ENCODE peak calls at places on chromosome 1, in nine cellular contexts. U is foreskin keratinocyte; N is mucosa of descending colon; V is left ventricle myocardium inferior; J is CD8-positive, alpha-beta T cell; X is A549; R is adrenal gland; F is upper lobe of right lung; Q is cardiac muscle cell. Y is an unnamed sample. For H3K4me1, the result is how much of the 10 kb centered on the place peaks cover.

GRCh38 chr1:81834921-81835698 is 34.4 kb downstream of the ADGRL2 start:
- DNase-seq in U (no peak), N (no peak), V (peak), J (no peak), X (no peak), R (no peak), F (no peak), Q (no peak), Y (no peak)

GRCh38 chr1:51519857-51520699 is 1.0 kb upstream of the EPS15 start:
- DNase-seq in U (peak), N (no peak), V (no peak), J (no peak), X (no peak), R (peak), F (no peak), Q (no peak), Y (no peak)

GRCh38 chr1:42035205-42035829 is 116.6 kb upstream of the HIVEP3 start:
- DNase-seq in U (no peak), N (no peak), V (peak), J (no peak), X (peak), R (peak), F (peak), Q (peak), Y (peak)

GRCh38 chr1:21383785-21384401 is 56.0 kb upstream of the NBPF3 start:
- DNase-seq in U (no peak), N (no peak), V (no peak), J (no peak), X (no peak), R (no peak), F (no peak), Q (peak), Y (no peak)

GRCh38 chr1:213989071-213989739 is 1.4 kb downstream of the PROX1 start:
- DNase-seq in U (no peak), N (peak), V (no peak), J (no peak), X (no peak), R (peak), F (no peak), Q (peak), Y (peak)

GRCh38 chr1:67970088-67970487 is 80.3 kb downstream of the DIRAS3 start:
- DNase-seq in U (peak), N (no peak), V (no peak), J (no peak), X (peak), R (no peak), F (no peak), Q (no peak), Y (no peak)

GRCh38 chr1:222061711-222062359 is 319.9 kb upstream of the DUSP10 start:
- DNase-seq in U (no peak), N (no peak), V (no peak), J (no peak), X (peak), R (no peak), F (no peak), Q (no peak), Y (no peak)

GRCh38 chr1:44276901-44277300 is 63.6 kb downstream of the DMAP1 start:
- DNase-seq in U (peak), N (no peak), V (no peak), J (no peak), X (no peak), R (no peak), F (no peak), Q (no peak), Y (no peak)

GRCh38 chr1:10765734-10766478 is 30.5 kb downstream of the CASZ1 start:
- DNase-seq in U (peak), N (peak), V (no peak), J (no peak), X (no peak), R (no peak), F (no peak), Q (no peak), Y (no peak)

GRCh38 chr1:241156231-241156965 is 200.6 kb downstream of the RGS7 start:
- DNase-seq in U (peak), N (peak), V (no peak), J (no peak), X (peak), R (peak), F (no peak), Q (no peak), Y (no peak)

GRCh38 chr1:6495041-6495441 is 3.6 kb upstream of the PLEKHG5 start:
- DNase-seq in U (no peak), N (peak), V (peak), J (no peak), X (no peak), R (no peak), F (no peak), Q (no peak), Y (peak)

GRCh38 chr1:200483491-200484143 is 73.8 kb upstream of the ZNF281 start:
- DNase-seq in U (peak), N (no peak), V (no peak), J (peak), X (peak), R (peak), F (no peak), Q (peak), Y (no peak)

GRCh38 chr1:226397011-226397926 is 10.6 kb downstream of the PARP1 start:
- DNase-seq in U (no peak), N (no peak), V (no peak), J (no peak), X (no peak), R (no peak), F (no peak), Q (no peak), Y (no peak)

GRCh38 chr1:226400519-226401406 is 7.1 kb downstream of the PARP1 start:
- DNase-seq in U (no peak), N (no peak), V (no peak), J (no peak), X (no peak), R (no peak), F (no peak), Q (no peak), Y (no peak)

GRCh38 chr1:226395753-226396152 is 12.1 kb downstream of the PARP1 start:
- DNase-seq in U (no peak), N (no peak), V (no peak), J (no peak), X (no peak), R (no peak), F (no peak), Q (no peak), Y (no peak)

GRCh38 chr1:226401407-226402303 is 6.2 kb downstream of the PARP1 start:
- DNase-seq in U (no peak), N (no peak), V (no peak), J (no peak), X (no peak), R (no peak), F (no peak), Q (no peak), Y (no peak)

DNA sequence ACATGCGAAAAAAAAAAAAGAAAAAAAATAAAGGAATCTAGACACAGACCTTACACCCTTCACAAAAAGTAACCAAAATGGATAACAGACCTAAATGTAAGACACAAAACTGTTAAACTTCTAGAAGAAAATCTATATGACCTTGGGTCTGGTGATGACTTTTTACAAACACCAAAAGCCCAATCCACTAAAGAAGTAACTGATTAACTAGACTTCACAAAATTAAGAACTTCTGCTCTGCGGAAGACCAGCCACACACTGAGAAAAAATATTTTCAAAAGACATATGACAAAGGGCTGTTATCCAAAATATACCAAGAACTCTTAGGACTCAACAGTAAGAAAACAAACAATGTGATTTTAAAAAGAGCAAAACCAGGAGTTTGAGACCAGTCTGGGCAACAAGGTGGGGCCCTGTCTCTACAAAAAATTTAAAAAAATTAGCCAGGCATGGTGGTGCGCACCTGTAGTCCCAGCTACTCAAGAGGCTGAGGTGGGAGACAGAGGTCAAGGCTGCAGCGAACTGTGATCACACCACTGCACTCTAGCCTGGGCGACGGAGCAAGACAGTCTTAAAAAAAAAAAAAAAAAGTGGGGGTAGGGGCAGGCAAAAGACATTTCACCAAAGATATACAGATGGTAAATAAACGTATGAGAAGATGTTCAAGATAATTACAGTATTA is 9.8 kb downstream of the PARP1 start:
- DNase-seq in U (no peak), N (no peak), V (no peak), J (no peak), X (no peak), R (no peak), F (no peak), Q (no peak), Y (no peak)
- TF ChIP-seq CTCF in U (no peak), N (no peak), V (no peak), J (no peak), X (no peak), R (no peak), F (no peak), Q (no peak), Y (no peak)

GRCh38 chr1:16243408-16243690 is 6.4 kb upstream of the CPLANE2 start:
- DNase-seq in U (no peak), N (no peak), V (no peak), J (no peak), X (no peak), R (no peak), F (no peak), Q (no peak), Y (no peak)

GRCh38 chr1:16242556-16243407 is 5.8 kb upstream of the CPLANE2 start:
- DNase-seq in U (no peak), N (no peak), V (no peak), J (no peak), X (no peak), R (peak), F (no peak), Q (no peak), Y (no peak)

GRCh38 chr1:16243936-16244649 is 7.1 kb upstream of the CPLANE2 start:
- DNase-seq in U (peak), N (peak), V (peak), J (peak), X (peak), R (peak), F (no peak), Q (peak), Y (peak)

GRCh38 chr1:16245476-16246196 is 8.7 kb upstream of the CPLANE2 start:
- DNase-seq in U (no peak), N (no peak), V (no peak), J (no peak), X (no peak), R (peak), F (no peak), Q (no peak), Y (no peak)

DNA sequence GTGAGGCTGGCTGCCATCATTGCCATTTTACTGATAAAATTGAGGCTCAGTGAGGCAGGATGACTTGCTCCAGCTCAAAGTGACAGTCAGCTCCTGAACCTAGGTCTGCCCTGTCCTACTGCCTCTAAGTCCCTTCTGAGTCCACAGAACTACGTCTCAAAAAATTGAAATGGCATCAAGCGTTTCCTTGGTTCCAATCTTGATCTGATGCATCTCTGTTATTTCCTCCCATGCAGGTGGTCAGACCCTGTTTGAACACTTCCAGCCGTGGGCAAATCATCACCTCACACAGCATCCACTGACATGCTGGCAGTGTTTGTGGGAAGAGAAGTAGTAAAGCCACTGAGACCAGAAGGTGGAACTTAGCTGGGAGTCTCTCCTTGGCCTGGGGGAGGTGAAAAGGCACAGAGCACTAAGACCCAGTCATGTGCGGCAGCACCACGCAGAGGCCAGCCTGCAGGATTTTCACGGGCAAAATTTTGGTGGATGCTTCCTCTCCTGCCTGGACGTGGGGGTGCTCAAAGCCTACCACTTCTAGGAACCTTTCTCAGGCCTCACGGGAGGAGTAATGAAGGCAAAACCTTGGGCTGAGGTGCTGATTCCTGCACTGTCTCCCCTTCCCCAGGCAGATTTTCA is 7.8 kb upstream of the CPLANE2 start:
- DNase-seq in U (no peak), N (no peak), V (no peak), J (no peak), X (no peak), R (peak), F (no peak), Q (no peak), Y (no peak)
- H3K4me1 ChIP-seq in U (under half), N (under half), V (half or more), J (under half), X (under half), R (under half), F (under half), Q (under half), Y (under half)

GRCh38 chr1:31765041-31765467 is 914 bp upstream of the ADGRB2 start:
- DNase-seq in U (no peak), N (no peak), V (no peak), J (no peak), X (peak), R (no peak), F (no peak), Q (peak), Y (peak)
- TF ChIP-seq CTCF in U (peak), N (no peak), V (peak), J (no peak), X (peak), R (no peak), F (no peak), Q (peak), Y (peak)

GRCh38 chr1:204464701-204465100 is 29.9 kb downstream of the PIK3C2B start:
- DNase-seq in U (no peak), N (no peak), V (no peak), J (no peak), X (no peak), R (no peak), F (no peak), Q (no peak), Y (no peak)

GRCh38 chr1:204464174-204464573 is 30.4 kb downstream of the PIK3C2B start:
- DNase-seq in U (no peak), N (no peak), V (no peak), J (no peak), X (no peak), R (no peak), F (no peak), Q (no peak), Y (no peak)

GRCh38 chr1:204461331-204462228 is 33.0 kb downstream of the PIK3C2B start:
- DNase-seq in U (no peak), N (no peak), V (peak), J (peak), X (no peak), R (no peak), F (no peak), Q (no peak), Y (no peak)

GRCh38 chr1:204462229-204462561 is 32.4 kb downstream of the PIK3C2B start:
- DNase-seq in U (no peak), N (no peak), V (no peak), J (no peak), X (no peak), R (no peak), F (no peak), Q (no peak), Y (no peak)

DNA sequence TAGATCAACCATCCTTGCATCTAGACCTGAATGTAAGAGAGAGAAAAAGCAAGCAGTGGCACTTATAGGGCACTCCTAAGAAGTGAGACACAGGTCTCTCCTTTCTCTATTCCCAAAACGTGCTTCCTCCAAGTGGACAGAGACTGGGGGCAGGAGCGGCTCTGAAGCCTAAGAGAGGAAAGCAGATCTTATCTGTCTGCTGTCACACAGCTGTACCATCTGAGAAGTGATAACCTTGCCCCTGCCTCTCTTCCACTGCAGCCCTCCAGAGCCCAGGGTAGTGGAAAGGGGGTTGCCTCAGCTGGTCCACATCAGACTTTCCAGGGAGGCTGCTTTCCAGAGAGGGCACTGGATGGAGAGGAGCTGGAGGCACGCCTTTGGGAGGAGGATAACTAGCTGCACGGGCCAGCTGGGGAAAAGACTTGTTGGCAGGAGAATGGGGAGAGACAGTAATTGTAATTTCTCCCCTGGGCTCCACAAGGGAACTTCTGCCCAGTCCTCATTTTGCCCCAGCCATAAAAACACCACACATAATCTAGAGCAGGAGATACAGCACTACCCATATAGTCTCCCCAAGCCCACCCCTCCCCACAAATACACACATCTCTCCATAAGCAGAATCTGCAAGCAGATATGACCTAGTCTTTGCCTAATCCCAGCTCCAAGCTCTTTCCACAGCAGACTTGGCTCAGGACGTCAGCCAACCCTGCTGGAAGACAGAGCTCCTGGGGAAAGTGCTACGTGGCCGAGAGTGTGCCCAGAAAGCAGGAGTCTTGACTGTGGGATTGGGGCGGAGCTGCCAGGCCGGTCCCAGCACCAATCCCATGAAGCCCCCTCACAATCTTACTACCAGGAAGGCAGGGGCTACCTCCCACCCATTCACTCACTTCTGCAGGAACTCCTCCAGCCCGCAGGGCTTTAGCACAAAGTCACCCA is 31.2 kb downstream of the PIK3C2B start:
- DNase-seq in U (no peak), N (peak), V (peak), J (no peak), X (no peak), R (no peak), F (no peak), Q (no peak), Y (no peak)
- H3K4me1 ChIP-seq in U (under half), N (under half), V (half or more), J (under half), X (under half), R (under half), F (half or more), Q (under half), Y (under half)

DNA sequence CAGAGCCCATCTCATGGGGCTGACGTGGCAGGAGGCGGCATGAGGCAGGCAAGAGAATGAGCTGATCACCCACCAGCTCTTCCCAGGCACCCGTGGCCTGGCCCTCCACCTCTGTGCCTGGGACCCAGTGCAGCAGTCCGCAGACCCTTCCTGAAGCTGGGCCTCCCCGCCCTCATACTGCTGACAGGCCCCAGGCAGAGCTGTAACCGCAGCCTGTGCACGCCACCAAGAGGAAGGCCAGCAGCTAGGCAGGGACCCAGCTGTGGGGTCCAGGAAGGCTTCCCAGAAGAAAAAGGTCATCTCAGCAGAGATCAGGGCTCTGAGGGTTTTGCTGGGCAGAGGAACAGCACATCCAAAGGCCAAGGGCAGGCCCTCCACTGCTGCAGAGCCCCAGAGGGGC is 9.8 kb upstream of the MTFR1L start:
- DNase-seq in U (no peak), N (no peak), V (no peak), J (no peak), X (no peak), R (no peak), F (no peak), Q (no peak), Y (no peak)
- TF ChIP-seq CTCF in U (no peak), N (no peak), V (no peak), J (no peak), X (no peak), R (no peak), F (no peak), Q (no peak), Y (no peak)

GRCh38 chr1:12552951-12553921 is 64.8 kb downstream of the DHRS3 start:
- DNase-seq in U (no peak), N (no peak), V (no peak), J (no peak), X (no peak), R (no peak), F (peak), Q (peak), Y (no peak)
- H3K4me1 ChIP-seq in U (under half), N (under half), V (half or more), J (under half), X (half or more), R (under half), F (half or more), Q (under half), Y (under half)

DNA sequence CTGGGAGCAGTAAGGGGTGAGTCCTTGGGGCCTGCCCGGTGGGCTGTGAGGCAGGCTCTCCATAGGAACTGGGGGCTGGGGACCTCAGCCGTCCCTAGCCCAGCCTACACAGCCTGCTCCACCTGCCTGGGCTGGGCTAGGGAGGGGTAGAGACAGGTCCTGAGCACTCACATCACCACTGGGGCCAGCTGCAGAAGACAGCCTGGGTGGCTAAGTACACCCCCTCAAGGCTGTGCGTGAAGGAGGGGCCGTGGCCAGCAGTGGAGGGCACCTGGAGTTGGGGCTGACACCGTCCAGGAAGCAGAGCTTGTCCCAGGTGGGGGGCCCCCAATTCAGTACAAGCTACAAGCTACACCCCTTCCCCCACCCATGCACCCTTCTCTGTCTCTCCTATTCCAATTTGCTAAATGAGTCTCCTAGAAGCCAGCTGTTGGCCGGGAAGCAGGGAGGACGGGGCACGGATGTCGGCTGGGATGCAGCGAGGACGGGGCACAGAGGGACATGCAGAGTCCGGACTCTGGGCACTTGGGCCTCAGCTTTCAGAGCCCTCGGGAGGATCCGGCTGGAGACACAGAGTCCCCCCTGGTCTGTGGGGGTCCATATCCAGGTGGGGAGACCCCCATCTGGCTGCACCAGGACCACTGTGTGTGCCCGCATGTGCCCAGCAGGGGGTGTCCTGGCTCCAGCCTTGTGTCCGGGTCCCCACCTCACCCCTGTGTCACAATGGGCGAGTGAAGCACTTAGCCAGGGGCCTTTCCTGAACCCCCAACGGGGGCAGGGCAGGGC is 1.8 kb downstream of the ISG15 start:
- DNase-seq in U (no peak), N (peak), V (no peak), J (no peak), X (no peak), R (no peak), F (no peak), Q (peak), Y (peak)
- TF ChIP-seq CTCF in U (peak), N (no peak), V (peak), J (no peak), X (peak), R (no peak), F (peak), Q (peak), Y (peak)

Y was measured in BE2C.